ENCODE peak calls at places on chromosome 5, in seven cellular contexts. S, I, P, K, V, W and Z are unnamed samples.

GRCh38 chr5:428754-429452 is 14.1 kb upstream of the EXOC3 start:
- DNase-seq in S (no peak), W (peak; percentile 20), K (no peak), P (no peak), V (no peak), I (no peak), Z (no peak)

GRCh38 chr5:107388111-107388861 is 282.5 kb downstream of the EFNA5 start:
- DNase-seq in P (peak; percentile 61), V (no peak), S (peak; percentile 83), W (no peak), I (peak; percentile 85), K (no peak), Z (no peak)

GRCh38 chr5:41925555-41925946 is 470 bp downstream of the FBXO4 start:
- DNase-seq in W (peak; percentile 27), I (peak; percentile 36), S (peak; percentile 24), K (no peak), V (peak; percentile 22), P (no peak), Z (peak; percentile 67)

GRCh38 chr5:32390819-32391591 is 53.5 kb downstream of the ZFR start:
- DNase-seq in V (no peak), K (no peak), W (no peak), S (peak; percentile 95), I (peak; percentile 56), P (no peak), Z (no peak)

GRCh38 chr5:59178071-59178470 is 595.2 kb downstream of the RAB3C start:
- DNase-seq in V (no peak), S (no peak), P (no peak), I (no peak), W (no peak), K (no peak), Z (no peak)

GRCh38 chr5:127216143-127216542 is 74.5 kb upstream of the MEGF10 start:
- DNase-seq in V (no peak), P (peak; percentile 38), S (no peak), W (no peak), I (no peak), K (no peak), Z (no peak)

GRCh38 chr5:137613554-137614265 is 114.6 kb upstream of the SPOCK1 start:
- DNase-seq in V (no peak), K (no peak), I (no peak), P (no peak), S (peak; percentile 23), W (no peak), Z (no peak)

GRCh38 chr5:5613261-5613990 is 190.9 kb downstream of the ICE1 start:
- DNase-seq in S (no peak), W (no peak), V (peak; percentile 40), P (no peak), I (no peak), K (no peak), Z (no peak)

GRCh38 chr5:68730220-68731010 is 363.4 kb upstream of the SLC30A5 start:
- DNase-seq in I (peak; percentile 33), V (no peak), S (peak; percentile 75), K (peak; percentile 24), P (peak; percentile 39), W (no peak), Z (peak; percentile 67)

GRCh38 chr5:65209341-65209740 is 272.4 kb downstream of the ADAMTS6 start:
- DNase-seq in S (peak; percentile 96), I (peak; percentile 11), V (no peak), K (no peak), W (no peak), P (no peak), Z (no peak)
- H3K27ac ChIP-seq in S (peak overlapping the region; percentile 74), I (peak overlapping the region; percentile 37), V (no peak overlapping the region), K (no peak overlapping the region), W (no peak overlapping the region), P (no peak overlapping the region), Z (no peak overlapping the region)

GRCh38 chr5:168064457-168064856 is 227.0 kb upstream of the WWC1 start:
- DNase-seq in I (no peak), S (no peak), V (no peak), P (no peak), K (no peak), W (no peak), Z (no peak)
- H3K4me3 ChIP-seq in I (no peak overlapping the region), S (no peak overlapping the region), V (no peak overlapping the region), P (no peak overlapping the region), K (no peak overlapping the region), W (no peak overlapping the region), Z (no peak overlapping the region)

GRCh38 chr5:173988554-173989431 is at the start of gene C5orf47:
- DNase-seq in S (no peak), P (no peak), I (no peak), V (no peak), K (no peak), W (no peak), Z (no peak)
- H3K27ac ChIP-seq in S (no peak within 1 kb of the TSS), P (no peak within 1 kb of the TSS), I (no peak within 1 kb of the TSS), V (no peak within 1 kb of the TSS), K (no peak within 1 kb of the TSS), W (no peak within 1 kb of the TSS), Z (no peak within 1 kb of the TSS)

DNA sequence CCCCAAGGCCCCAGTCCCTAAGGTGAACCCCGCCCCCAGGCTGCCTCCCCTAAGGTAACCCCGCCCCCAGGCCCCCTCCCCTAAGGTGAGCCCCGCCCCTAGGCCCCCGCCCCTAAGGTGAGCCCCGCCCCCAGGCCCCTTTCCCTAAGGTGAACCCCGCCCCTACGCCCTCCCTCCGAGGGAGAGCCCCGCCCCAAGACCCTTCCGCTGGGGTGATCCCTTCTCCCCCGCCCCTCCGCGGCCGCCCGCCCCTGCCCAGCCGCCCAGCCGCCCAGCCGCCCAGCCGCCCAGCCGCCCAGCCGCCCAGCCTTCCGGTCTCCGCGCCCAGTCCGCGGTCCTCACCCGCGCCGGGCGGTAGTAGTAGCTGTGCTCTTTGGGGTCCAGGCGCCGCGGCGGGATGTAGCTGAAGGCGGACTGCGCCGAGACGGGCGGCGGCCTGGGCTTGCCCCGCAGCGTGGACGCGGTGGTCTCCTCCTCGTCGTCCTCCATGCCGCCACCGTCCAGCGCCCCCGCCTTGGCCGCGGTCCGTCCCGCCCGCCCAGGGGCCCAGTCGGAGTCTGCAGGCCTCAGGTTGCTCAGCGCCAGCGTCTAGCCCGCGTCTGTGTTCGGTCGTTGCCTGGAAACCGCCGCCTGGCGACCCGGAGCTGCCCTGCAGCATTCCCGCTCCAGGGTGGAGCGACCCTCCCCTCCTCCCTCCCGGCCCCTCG is at the start of gene CFAP90:
- DNase-seq in P (peak; percentile 95), I (peak; percentile 43), V (no peak), S (peak; percentile 30), K (no peak), W (peak; percentile 62), Z (no peak)
- H3K4me3 ChIP-seq in P (peak within 1 kb of the TSS; percentile 55), I (peak within 1 kb of the TSS; percentile 64), V (peak within 1 kb of the TSS; percentile 66), S (peak within 1 kb of the TSS; percentile 58), K (peak within 1 kb of the TSS; percentile 55), W (peak within 1 kb of the TSS; percentile 57), Z (peak within 1 kb of the TSS; percentile 34)

GRCh38 chr5:113939959-113940358 is 421.9 kb upstream of the KCNN2 start:
- DNase-seq in V (no peak), I (no peak), K (no peak), P (no peak), W (no peak), S (no peak), Z (no peak)
- H3K27ac ChIP-seq in V (no peak overlapping the region), I (no peak overlapping the region), K (no peak overlapping the region), P (no peak overlapping the region), W (no peak overlapping the region), S (no peak overlapping the region), Z (no peak overlapping the region)

GRCh38 chr5:65035212-65036206 is 266.8 kb downstream of the CWC27 start:
- DNase-seq in S (peak; percentile 97), P (peak; percentile 98), I (peak; percentile 89), V (peak; percentile 78), W (peak; percentile 87), K (peak; percentile 71), Z (peak; percentile 90)

GRCh38 chr5:65037845-65038815 is 269.4 kb downstream of the CWC27 start:
- DNase-seq in W (no peak), I (peak; percentile 62), V (peak; percentile 33), K (no peak), S (no peak), P (peak; percentile 93), Z (peak; percentile 66)

GRCh38 chr5:65032250-65032649 is 263.5 kb downstream of the CWC27 start:
- DNase-seq in S (peak; percentile 100), I (peak; percentile 52), P (no peak), V (no peak), W (no peak), K (no peak), Z (peak; percentile 74)

GRCh38 chr5:65034029-65034781 is 265.5 kb downstream of the CWC27 start:
- DNase-seq in I (no peak), W (peak; percentile 66), K (no peak), S (no peak), V (peak; percentile 61), P (no peak), Z (peak; percentile 64)

GRCh38 chr5:65034782-65035181 is 266.1 kb downstream of the CWC27 start:
- DNase-seq in I (no peak), W (no peak), S (no peak), V (peak; percentile 27), K (no peak), P (peak; percentile 37), Z (no peak)
- H3K4me3 ChIP-seq in I (peak overlapping the region; percentile 55), W (peak overlapping the region; percentile 57), S (no peak overlapping the region), V (peak overlapping the region; percentile 62), K (peak overlapping the region; percentile 84), P (no peak overlapping the region), Z (peak overlapping the region; percentile 54)